ENCODE peak calls at places on chromosomes 3 and 15, in seven cellular contexts. A is NCI-H1417, Y is foreskin fibroblast, Z is lower lobe of right lung, V is activated B cell treated with CpG ODN at 0.5 μM for 24 hours, J is HTR-8/SVneo, W is Caki2. U is an unnamed sample.

GRCh38 chr3:141071681-141072260 is 20.6 kb downstream of the SPSB4 start:
- DNase-seq in Y (peak), W (no peak), Z (peak), A (peak), J (no peak), V (no peak), U (peak)

GRCh38 chr3:132394334-132394733 is 23.0 kb upstream of the DNAJC13 start:
- DNase-seq in J (no peak), A (no peak), W (no peak), Z (no peak), Y (peak), V (no peak), U (no peak)

GRCh38 chr15:39317225-39317624 is 263.7 kb upstream of the THBS1 start:
- DNase-seq in J (no peak), Z (no peak), V (no peak), W (no peak), Y (peak), A (no peak), U (no peak)

GRCh38 chr3:151562901-151563300 is 102.0 kb upstream of the IGSF10 start:
- DNase-seq in J (no peak), W (no peak), Y (no peak), Z (no peak), V (no peak), A (no peak), U (no peak)

GRCh38 chr3:16181361-16181760 is 6.9 kb downstream of the GALNT15 start:
- DNase-seq in W (no peak), V (no peak), Z (peak), Y (peak), J (no peak), A (peak), U (no peak)

GRCh38 chr15:67179411-67179995 is 75.0 kb downstream of the AAGAB start:
- DNase-seq in Z (no peak), Y (no peak), J (no peak), A (no peak), W (no peak), V (no peak), U (no peak)

GRCh38 chr3:33377489-33377888 is 62.7 kb downstream of the UBP1 start:
- DNase-seq in Y (no peak), V (no peak), Z (no peak), W (no peak), A (no peak), J (no peak), U (no peak)

GRCh38 chr15:67124911-67125588 is 59.6 kb downstream of the SMAD3 start:
- DNase-seq in Z (no peak), W (no peak), J (peak), V (no peak), A (no peak), Y (no peak), U (no peak)

GRCh38 chr15:85746641-85747040 is 48.1 kb downstream of the KLHL25 start:
- DNase-seq in Z (no peak), A (no peak), J (no peak), Y (no peak), V (no peak), W (no peak), U (no peak)

GRCh38 chr3:58214484-58215316 is 3.9 kb upstream of the DNASE1L3 start:
- DNase-seq in Y (peak), Z (peak), A (no peak), V (peak), J (no peak), W (peak), U (peak)

GRCh38 chr3:39299279-39299678 is 19.4 kb upstream of the CX3CR1 start:
- DNase-seq in V (no peak), A (no peak), Z (no peak), W (no peak), Y (no peak), J (no peak), U (no peak)

GRCh38 chr15:76636059-76636458 is 269.1 kb downstream of the SCAPER start:
- DNase-seq in W (no peak), Y (peak), V (no peak), J (no peak), Z (no peak), A (peak), U (no peak)

GRCh38 chr3:98333989-98334606 is 19.6 kb upstream of the OR5K4 start:
- DNase-seq in W (no peak), Y (no peak), A (no peak), J (no peak), V (no peak), Z (no peak), U (no peak)

GRCh38 chr3:10521772-10522441 is 16.5 kb upstream of the ATP2B2 start:
- DNase-seq in W (no peak), Y (no peak), J (no peak), Z (no peak), V (no peak), A (no peak), U (no peak)

GRCh38 chr3:75171632-75172230 is 492.4 kb upstream of the FRG2C start:
- DNase-seq in J (no peak), Y (peak), V (no peak), W (no peak), A (peak), Z (no peak), U (no peak)

GRCh38 chr3:97612632-97613031 is 151.9 kb upstream of the ARL6 start:
- DNase-seq in V (no peak), Z (no peak), Y (no peak), W (no peak), J (no peak), A (peak), U (no peak)

GRCh38 chr3:141412087-141412935 is 44.0 kb downstream of the ZBTB38 start:
- DNase-seq in Y (peak), J (peak), Z (no peak), V (no peak), W (no peak), A (peak), U (peak)

GRCh38 chr15:69956417-69956816 is 141.3 kb downstream of the TLE3 start:
- DNase-seq in J (no peak), A (no peak), Z (no peak), Y (no peak), V (no peak), W (no peak), U (no peak)